ENCODE peak calls at places on chromosomes 11 and 22, in six cellular contexts. One of them, this sample, is unnamed.

GRCh38 chr11:33161120-33162005 is at the start of gene CSTF3:
- DNase-seq in NAMALWA: peak
- DNase-seq in substantia nigra: peak
- DNase-seq in tibial nerve: peak
- DNase-seq in adrenal gland: peak
- DNase-seq in Kasumi-1: peak
- DNase-seq in this sample: peak

GRCh38 chr22:47053013-47053864 is 290.8 kb downstream of the TBC1D22A start:
- DNase-seq in Kasumi-1: no peak
- DNase-seq in substantia nigra: no peak
- DNase-seq in adrenal gland: no peak
- DNase-seq in tibial nerve: no peak
- DNase-seq in NAMALWA: no peak
- DNase-seq in this sample: no peak

GRCh38 chr22:49210606-49211005 is 617.1 kb downstream of the BRD1 start:
- DNase-seq in adrenal gland: no peak
- DNase-seq in Kasumi-1: no peak
- DNase-seq in NAMALWA: no peak
- DNase-seq in substantia nigra: no peak
- DNase-seq in tibial nerve: no peak
- DNase-seq in this sample: no peak

GRCh38 chr22:32684822-32685187 is 116.7 kb upstream of the TIMP3 start:
- DNase-seq in adrenal gland: no peak
- DNase-seq in substantia nigra: no peak
- DNase-seq in NAMALWA: no peak
- DNase-seq in Kasumi-1: no peak
- DNase-seq in tibial nerve: no peak
- DNase-seq in this sample: no peak

GRCh38 chr11:7899418-7899817 is 31.6 kb downstream of the OR10A6 start:
- DNase-seq in Kasumi-1: no peak
- DNase-seq in adrenal gland: no peak
- DNase-seq in tibial nerve: no peak
- DNase-seq in substantia nigra: no peak
- DNase-seq in NAMALWA: no peak
- DNase-seq in this sample: no peak

GRCh38 chr11:78961938-78962701 is 387.5 kb upstream of the NARS2 start:
- DNase-seq in NAMALWA: no peak
- DNase-seq in adrenal gland: peak
- DNase-seq in tibial nerve: no peak
- DNase-seq in Kasumi-1: no peak
- DNase-seq in substantia nigra: peak
- DNase-seq in this sample: no peak

GRCh38 chr11:63939351-63939920 is 634 bp downstream of the NAA40 start:
- DNase-seq in Kasumi-1: peak
- DNase-seq in substantia nigra: no peak
- DNase-seq in NAMALWA: peak
- DNase-seq in adrenal gland: peak
- DNase-seq in tibial nerve: no peak
- DNase-seq in this sample: no peak

GRCh38 chr11:133947298-133947905 is 9.4 kb downstream of the IGSF9B start:
- DNase-seq in Kasumi-1: peak
- DNase-seq in substantia nigra: no peak
- DNase-seq in tibial nerve: no peak
- DNase-seq in adrenal gland: no peak
- DNase-seq in NAMALWA: peak
- DNase-seq in this sample: no peak

GRCh38 chr22:30212996-30213441 is 33.5 kb downstream of the LIF start:
- DNase-seq in tibial nerve: no peak
- DNase-seq in adrenal gland: peak
- DNase-seq in NAMALWA: no peak
- DNase-seq in Kasumi-1: no peak
- DNase-seq in substantia nigra: no peak
- DNase-seq in this sample: peak

GRCh38 chr11:8698379-8698851 is 15.8 kb downstream of the RPL27A start:
- DNase-seq in NAMALWA: no peak
- DNase-seq in adrenal gland: no peak
- DNase-seq in tibial nerve: no peak
- DNase-seq in Kasumi-1: no peak
- DNase-seq in substantia nigra: no peak
- DNase-seq in this sample: no peak

GRCh38 chr11:132032555-132032954 is 662.1 kb downstream of the NTM start:
- DNase-seq in NAMALWA: no peak
- DNase-seq in substantia nigra: no peak
- DNase-seq in adrenal gland: no peak
- DNase-seq in Kasumi-1: no peak
- DNase-seq in tibial nerve: no peak
- DNase-seq in this sample: peak

GRCh38 chr11:12179521-12179920 is 69.1 kb downstream of the MICAL2 start:
- DNase-seq in NAMALWA: no peak
- DNase-seq in adrenal gland: no peak
- DNase-seq in Kasumi-1: no peak
- DNase-seq in tibial nerve: no peak
- DNase-seq in substantia nigra: no peak
- DNase-seq in this sample: no peak

GRCh38 chr11:83069441-83070043 is 2.2 kb downstream of the RAB30 start:
- DNase-seq in NAMALWA: peak
- DNase-seq in tibial nerve: no peak
- DNase-seq in Kasumi-1: no peak
- DNase-seq in adrenal gland: no peak
- DNase-seq in substantia nigra: no peak
- DNase-seq in this sample: no peak

This sample was measured in non-pigmented ciliary epithelial cell.